ENCODE peak calls at places on chromosomes 6 and 20, in ten cellular contexts. X is naive thymus-derived CD8-positive, alpha-beta T cell; G is SW480; V is non-pigmented ciliary epithelial cell; E is iPS-NIHi11; M is left ventricle myocardium inferior; N is adrenal gland; J is effector memory CD8-positive, alpha-beta T cell; Y is Jurkat, Clone E6-1; D is AG09319. T is an unnamed sample.

GRCh38 chr6:160041608-160042007 is 72.7 kb downstream of the IGF2R start:
- DNase-seq in G (no peak), J (no peak), N (peak; percentile 57), D (peak; percentile 66), X (no peak), M (peak; percentile 53), E (no peak), V (no peak), Y (peak; percentile 96), T (peak; percentile 79)

GRCh38 chr6:157670466-157671186 is 152.4 kb upstream of the SNX9 start:
- DNase-seq in N (no peak), M (peak; percentile 51), D (no peak), J (no peak), Y (no peak), V (no peak), E (no peak), X (no peak), G (no peak), T (no peak)

GRCh38 chr20:37729452-37729851 is 35.6 kb downstream of the CTNNBL1 start:
- DNase-seq in N (no peak), G (no peak), M (no peak), J (no peak), V (no peak), E (no peak), Y (no peak), D (no peak), X (no peak), T (no peak)

GRCh38 chr6:152054441-152054840 is 247.0 kb downstream of the ESR1 start:
- DNase-seq in E (no peak), J (no peak), G (peak; percentile 28), Y (no peak), X (no peak), V (no peak), M (no peak), D (no peak), N (no peak), T (no peak)

GRCh38 chr20:635609-636338 is 17.2 kb downstream of the SRXN1 start:
- DNase-seq in X (no peak), D (no peak), E (no peak), N (no peak), G (no peak), M (peak; percentile 30), Y (no peak), J (no peak), V (no peak), T (peak; percentile 44)

GRCh38 chr20:58075980-58076749 is 152.3 kb downstream of the ANKRD60 start:
- DNase-seq in G (no peak), Y (no peak), J (no peak), N (peak; percentile 10), V (no peak), X (no peak), M (no peak), D (no peak), E (no peak), T (no peak)

GRCh38 chr6:41453232-41453631 is 92.9 kb upstream of the FOXP4 start:
- DNase-seq in X (no peak), J (no peak), V (no peak), M (no peak), E (no peak), Y (no peak), N (no peak), D (no peak), G (no peak), T (no peak)

GRCh38 chr6:148203281-148203925 is 139.2 kb upstream of the SASH1 start:
- DNase-seq in E (no peak), J (no peak), Y (no peak), N (no peak), V (no peak), X (no peak), G (no peak), M (no peak), D (no peak), T (no peak)

T was measured in body of pancreas.